ENCODE peak calls at places on chromosomes 4 and X, in eight cellular contexts. One of them, this sample, is unnamed.

GRCh38 chrX:5458300-5458699 is 770.4 kb downstream of the NLGN4X start:
- DNase-seq in WTC11: peak; percentile 10
- DNase-seq in AG04449: no peak
- DNase-seq in AG04450: no peak
- DNase-seq in GM20000: no peak
- DNase-seq in nephron progenitor cell: no peak
- DNase-seq in cardiac muscle cell: no peak
- DNase-seq in foreskin fibroblast: no peak
- DNase-seq in this sample: no peak

GRCh38 chr4:4423706-4424498 is 37.0 kb downstream of the NSG1 start:
- DNase-seq in WTC11: no peak
- DNase-seq in foreskin fibroblast: no peak
- DNase-seq in AG04450: no peak
- DNase-seq in GM20000: no peak
- DNase-seq in nephron progenitor cell: no peak
- DNase-seq in AG04449: no peak
- DNase-seq in cardiac muscle cell: no peak
- DNase-seq in this sample: no peak

GRCh38 chr4:174873931-174874330 is 44.2 kb upstream of the ADAM29 start:
- DNase-seq in AG04450: no peak
- DNase-seq in WTC11: no peak
- DNase-seq in GM20000: peak; percentile 3
- DNase-seq in AG04449: no peak
- DNase-seq in foreskin fibroblast: no peak
- DNase-seq in nephron progenitor cell: no peak
- DNase-seq in cardiac muscle cell: no peak
- DNase-seq in this sample: no peak

GRCh38 chrX:7318246-7318645 is 170.3 kb upstream of the PUDP start:
- DNase-seq in nephron progenitor cell: no peak
- DNase-seq in GM20000: no peak
- DNase-seq in AG04449: no peak
- DNase-seq in WTC11: no peak
- DNase-seq in AG04450: no peak
- DNase-seq in foreskin fibroblast: peak; percentile 48
- DNase-seq in cardiac muscle cell: no peak
- DNase-seq in this sample: no peak

GRCh38 chr4:143019351-143019750 is 165.4 kb upstream of the USP38 start:
- DNase-seq in WTC11: no peak
- DNase-seq in AG04450: no peak
- DNase-seq in nephron progenitor cell: no peak
- DNase-seq in cardiac muscle cell: no peak
- DNase-seq in foreskin fibroblast: no peak
- DNase-seq in GM20000: no peak
- DNase-seq in AG04449: no peak
- DNase-seq in this sample: no peak

GRCh38 chr4:91298156-91298700 is 1005.5 kb upstream of the GRID2 start:
- DNase-seq in WTC11: no peak
- DNase-seq in foreskin fibroblast: no peak
- DNase-seq in AG04450: no peak
- DNase-seq in AG04449: no peak
- DNase-seq in GM20000: no peak
- DNase-seq in nephron progenitor cell: no peak
- DNase-seq in cardiac muscle cell: no peak
- DNase-seq in this sample: no peak

GRCh38 chr4:55736605-55737183 is 82.9 kb upstream of the EXOC1L start:
- DNase-seq in foreskin fibroblast: no peak
- DNase-seq in GM20000: peak; percentile 28
- DNase-seq in cardiac muscle cell: peak; percentile 27
- DNase-seq in AG04450: no peak
- DNase-seq in nephron progenitor cell: no peak
- DNase-seq in WTC11: no peak
- DNase-seq in AG04449: no peak
- DNase-seq in this sample: no peak

GRCh38 chrX:17474892-17475291 is 99.9 kb downstream of the NHS start:
- DNase-seq in cardiac muscle cell: peak; percentile 50
- DNase-seq in WTC11: no peak
- DNase-seq in AG04449: no peak
- DNase-seq in nephron progenitor cell: no peak
- DNase-seq in foreskin fibroblast: no peak
- DNase-seq in AG04450: no peak
- DNase-seq in GM20000: no peak
- DNase-seq in this sample: no peak

GRCh38 chrX:55160685-55161552 is 59.2 kb upstream of the PAGE5 start:
- DNase-seq in foreskin fibroblast: peak; percentile 83
- DNase-seq in nephron progenitor cell: peak; percentile 82
- DNase-seq in cardiac muscle cell: peak; percentile 92
- DNase-seq in WTC11: peak; percentile 80
- DNase-seq in GM20000: peak; percentile 64
- DNase-seq in AG04449: peak; percentile 34
- DNase-seq in AG04450: peak; percentile 59
- DNase-seq in this sample: peak; percentile 90

GRCh38 chr4:92514632-92515031 is 210.9 kb downstream of the GRID2 start:
- DNase-seq in WTC11: no peak
- DNase-seq in AG04450: no peak
- DNase-seq in foreskin fibroblast: no peak
- DNase-seq in cardiac muscle cell: no peak
- DNase-seq in GM20000: no peak
- DNase-seq in nephron progenitor cell: no peak
- DNase-seq in AG04449: no peak
- DNase-seq in this sample: no peak

GRCh38 chr4:67871867-67872266 is 11.9 kb downstream of the TMPRSS11D start:
- DNase-seq in foreskin fibroblast: peak; percentile 19
- DNase-seq in AG04450: no peak
- DNase-seq in WTC11: no peak
- DNase-seq in GM20000: peak; percentile 32
- DNase-seq in AG04449: no peak
- DNase-seq in cardiac muscle cell: peak; percentile 69
- DNase-seq in nephron progenitor cell: no peak
- DNase-seq in this sample: no peak

GRCh38 chr4:100299019-100299418 is 108.8 kb upstream of the DDIT4L start:
- DNase-seq in WTC11: no peak
- DNase-seq in nephron progenitor cell: no peak
- DNase-seq in AG04450: peak; percentile 58
- DNase-seq in foreskin fibroblast: peak; percentile 89
- DNase-seq in AG04449: peak; percentile 92
- DNase-seq in GM20000: no peak
- DNase-seq in cardiac muscle cell: peak; percentile 95
- DNase-seq in this sample: no peak

GRCh38 chr4:53476232-53477037 is 99.0 kb downstream of the FIP1L1 start:
- DNase-seq in WTC11: no peak
- DNase-seq in AG04450: peak; percentile 95
- DNase-seq in nephron progenitor cell: no peak
- DNase-seq in GM20000: no peak
- DNase-seq in foreskin fibroblast: peak; percentile 98
- DNase-seq in cardiac muscle cell: peak; percentile 88
- DNase-seq in AG04449: peak; percentile 99
- DNase-seq in this sample: no peak

GRCh38 chr4:8831221-8832129 is 40.2 kb downstream of the HMX1 start:
- DNase-seq in AG04450: no peak
- DNase-seq in AG04449: no peak
- DNase-seq in nephron progenitor cell: no peak
- DNase-seq in WTC11: no peak
- DNase-seq in foreskin fibroblast: no peak
- DNase-seq in GM20000: no peak
- DNase-seq in cardiac muscle cell: no peak
- DNase-seq in this sample: no peak

GRCh38 chr4:1177274-1178141 is 5.1 kb upstream of the SPON2 start:
- DNase-seq in AG04449: no peak
- DNase-seq in cardiac muscle cell: no peak
- DNase-seq in GM20000: no peak
- DNase-seq in AG04450: no peak
- DNase-seq in foreskin fibroblast: no peak
- DNase-seq in WTC11: no peak
- DNase-seq in nephron progenitor cell: no peak
- DNase-seq in this sample: no peak

GRCh38 chrX:43560247-43560946 is 95.7 kb upstream of the MAOA start:
- DNase-seq in AG04450: no peak
- DNase-seq in GM20000: no peak
- DNase-seq in foreskin fibroblast: no peak
- DNase-seq in cardiac muscle cell: no peak
- DNase-seq in WTC11: no peak
- DNase-seq in AG04449: no peak
- DNase-seq in nephron progenitor cell: no peak
- DNase-seq in this sample: no peak

GRCh38 chrX:43655961-43656494 is at the start of gene MAOA:
- DNase-seq in AG04449: no peak
- DNase-seq in AG04450: no peak
- DNase-seq in foreskin fibroblast: peak; percentile 56
- DNase-seq in WTC11: peak; percentile 46
- DNase-seq in nephron progenitor cell: peak; percentile 14
- DNase-seq in GM20000: no peak
- DNase-seq in cardiac muscle cell: peak; percentile 46
- DNase-seq in this sample: peak; percentile 18

GRCh38 chrX:101357166-101357795 is 8.7 kb upstream of the TIMM8A start:
- DNase-seq in nephron progenitor cell: no peak
- DNase-seq in AG04450: no peak
- DNase-seq in foreskin fibroblast: no peak
- DNase-seq in GM20000: no peak
- DNase-seq in cardiac muscle cell: peak; percentile 17
- DNase-seq in AG04449: no peak
- DNase-seq in WTC11: no peak
- DNase-seq in this sample: no peak

GRCh38 chr4:180827193-180827592 is 1416.0 kb upstream of the TENM3 start:
- DNase-seq in cardiac muscle cell: peak; percentile 28
- DNase-seq in AG04449: no peak
- DNase-seq in GM20000: peak; percentile 19
- DNase-seq in nephron progenitor cell: no peak
- DNase-seq in WTC11: no peak
- DNase-seq in foreskin fibroblast: no peak
- DNase-seq in AG04450: no peak
- DNase-seq in this sample: no peak

GRCh38 chrX:100829730-100830129 is 9.5 kb downstream of the CSTF2 start:
- DNase-seq in WTC11: no peak
- DNase-seq in nephron progenitor cell: no peak
- DNase-seq in AG04450: no peak
- DNase-seq in AG04449: peak; percentile 2
- DNase-seq in foreskin fibroblast: peak; percentile 30
- DNase-seq in GM20000: peak; percentile 9
- DNase-seq in cardiac muscle cell: peak; percentile 39
- DNase-seq in this sample: no peak

GRCh38 chr4:139403457-139403856 is 50.5 kb upstream of the RAB33B start:
- DNase-seq in WTC11: no peak
- DNase-seq in AG04450: no peak
- DNase-seq in cardiac muscle cell: peak; percentile 12
- DNase-seq in AG04449: no peak
- DNase-seq in GM20000: no peak
- DNase-seq in foreskin fibroblast: no peak
- DNase-seq in nephron progenitor cell: no peak
- DNase-seq in this sample: no peak
- TF ChIP-seq CTCF in WTC11: no peak
- TF ChIP-seq CTCF in AG04450: no peak
- TF ChIP-seq CTCF in cardiac muscle cell: no peak
- TF ChIP-seq CTCF in AG04449: no peak
- TF ChIP-seq CTCF in GM20000: no peak
- TF ChIP-seq CTCF in foreskin fibroblast: no peak
- TF ChIP-seq CTCF in nephron progenitor cell: no peak
- TF ChIP-seq CTCF in this sample: no peak

GRCh38 chrX:2629316-2630168 is 61.6 kb upstream of the CD99 start:
- DNase-seq in AG04450: no peak
- DNase-seq in AG04449: no peak
- DNase-seq in GM20000: no peak
- DNase-seq in WTC11: no peak
- DNase-seq in cardiac muscle cell: no peak
- DNase-seq in foreskin fibroblast: no peak
- DNase-seq in nephron progenitor cell: no peak
- DNase-seq in this sample: no peak

GRCh38 chrX:2631743-2632532 is 59.2 kb upstream of the CD99 start:
- DNase-seq in nephron progenitor cell: no peak
- DNase-seq in foreskin fibroblast: no peak
- DNase-seq in WTC11: no peak
- DNase-seq in AG04450: no peak
- DNase-seq in AG04449: no peak
- DNase-seq in GM20000: no peak
- DNase-seq in cardiac muscle cell: no peak
- DNase-seq in this sample: no peak

GRCh38 chrX:2628751-2629315 is 62.3 kb upstream of the CD99 start:
- DNase-seq in WTC11: no peak
- DNase-seq in cardiac muscle cell: no peak
- DNase-seq in AG04450: no peak
- DNase-seq in AG04449: no peak
- DNase-seq in foreskin fibroblast: no peak
- DNase-seq in GM20000: no peak
- DNase-seq in nephron progenitor cell: no peak
- DNase-seq in this sample: no peak

GRCh38 chrX:2626750-2627149 is 64.3 kb upstream of the CD99 start:
- DNase-seq in foreskin fibroblast: no peak
- DNase-seq in GM20000: no peak
- DNase-seq in cardiac muscle cell: no peak
- DNase-seq in AG04450: no peak
- DNase-seq in nephron progenitor cell: no peak
- DNase-seq in AG04449: no peak
- DNase-seq in WTC11: no peak
- DNase-seq in this sample: no peak

DNA sequence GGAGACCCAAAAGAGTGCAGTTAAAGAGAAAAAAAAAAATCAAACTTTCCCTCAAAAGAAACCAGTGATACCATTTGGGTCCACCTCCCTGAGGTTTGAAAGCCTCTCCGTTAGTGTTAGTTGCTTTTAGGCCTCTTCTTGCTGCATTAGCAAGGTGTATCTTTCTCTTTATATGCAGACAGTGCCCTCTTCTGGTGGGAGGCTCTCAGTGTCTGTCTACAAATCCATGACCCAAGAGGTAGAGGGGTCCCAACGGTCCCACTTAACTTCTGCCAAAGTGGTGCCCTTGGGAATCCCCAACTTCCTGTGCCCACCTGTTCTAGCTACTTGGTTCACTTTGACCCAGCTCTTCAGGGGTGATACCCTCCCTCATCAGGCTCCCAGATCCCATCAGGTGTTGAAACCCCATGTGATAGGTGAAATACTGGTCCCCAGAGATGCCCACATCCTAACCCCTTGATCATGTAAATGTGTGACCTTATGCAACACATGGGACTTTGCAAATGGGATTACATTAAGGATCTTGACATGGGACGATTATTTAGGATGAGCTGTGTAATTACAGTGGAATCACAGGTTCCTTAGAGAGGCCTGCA is 63.7 kb upstream of the CD99 start:
- DNase-seq in AG04450: no peak
- DNase-seq in nephron progenitor cell: peak; percentile 55
- DNase-seq in WTC11: peak; percentile 72
- DNase-seq in GM20000: peak; percentile 45
- DNase-seq in cardiac muscle cell: peak; percentile 55
- DNase-seq in foreskin fibroblast: no peak
- DNase-seq in AG04449: no peak
- DNase-seq in this sample: no peak
- TF ChIP-seq CTCF in AG04450: peak; percentile 62
- TF ChIP-seq CTCF in nephron progenitor cell: peak; percentile 70
- TF ChIP-seq CTCF in WTC11: peak; percentile 57
- TF ChIP-seq CTCF in GM20000: peak; percentile 31
- TF ChIP-seq CTCF in cardiac muscle cell: peak; percentile 55
- TF ChIP-seq CTCF in foreskin fibroblast: peak; percentile 48
- TF ChIP-seq CTCF in AG04449: peak; percentile 51
- TF ChIP-seq CTCF in this sample: peak; percentile 46

GRCh38 chrX:136049608-136050007 is 64.4 kb downstream of the SLC9A6 start:
- DNase-seq in AG04450: no peak
- DNase-seq in nephron progenitor cell: no peak
- DNase-seq in WTC11: no peak
- DNase-seq in foreskin fibroblast: no peak
- DNase-seq in cardiac muscle cell: no peak
- DNase-seq in GM20000: no peak
- DNase-seq in AG04449: no peak
- DNase-seq in this sample: no peak
- TF ChIP-seq CTCF in AG04450: no peak
- TF ChIP-seq CTCF in nephron progenitor cell: no peak
- TF ChIP-seq CTCF in WTC11: no peak
- TF ChIP-seq CTCF in foreskin fibroblast: no peak
- TF ChIP-seq CTCF in cardiac muscle cell: no peak
- TF ChIP-seq CTCF in GM20000: no peak
- TF ChIP-seq CTCF in AG04449: no peak
- TF ChIP-seq CTCF in this sample: no peak

GRCh38 chr4:122218762-122219161 is 66.6 kb downstream of the BLTP1 start:
- DNase-seq in nephron progenitor cell: no peak
- DNase-seq in WTC11: no peak
- DNase-seq in foreskin fibroblast: no peak
- DNase-seq in AG04450: no peak
- DNase-seq in GM20000: no peak
- DNase-seq in AG04449: no peak
- DNase-seq in cardiac muscle cell: peak; percentile 11
- DNase-seq in this sample: no peak
- TF ChIP-seq CTCF in nephron progenitor cell: peak; percentile 34
- TF ChIP-seq CTCF in WTC11: no peak
- TF ChIP-seq CTCF in foreskin fibroblast: no peak
- TF ChIP-seq CTCF in AG04450: peak; percentile 59
- TF ChIP-seq CTCF in GM20000: no peak
- TF ChIP-seq CTCF in AG04449: peak; percentile 13
- TF ChIP-seq CTCF in cardiac muscle cell: peak; percentile 32
- TF ChIP-seq CTCF in this sample: peak; percentile 36

This sample was measured in CD4-positive, alpha-beta T cell.